ENCODE peak calls at places on chromosomes 6 and 20, in six cellular contexts. O is endothelial cell, H is cardiac fibroblast, R is lower lobe of right lung, X is neural crest cell, T is glutamatergic neuron. G is an unnamed sample.

GRCh38 chr6:167766986-167767714 is 59.6 kb upstream of the AFDN start:
- DNase-seq in O (no peak), H (no peak), R (no peak), X (no peak), T (no peak), G (no peak)

GRCh38 chr20:25486377-25486776 is 78.9 kb downstream of the GINS1 start:
- DNase-seq in O (no peak), H (peak), R (no peak), X (no peak), T (peak), G (no peak)

GRCh38 chr20:41509316-41509715 is 108.9 kb downstream of the CHD6 start:
- DNase-seq in O (no peak), H (no peak), R (no peak), X (no peak), T (no peak), G (no peak)

GRCh38 chr6:135085700-135086413 is 31.2 kb upstream of the HBS1L start:
- DNase-seq in O (no peak), H (no peak), R (no peak), X (no peak), T (no peak), G (no peak)

GRCh38 chr20:63118786-63119450 is 97.0 kb downstream of the YTHDF1 start:
- DNase-seq in O (no peak), H (no peak), R (peak), X (no peak), T (peak), G (no peak)

GRCh38 chr6:34386316-34387137 is 5.9 kb downstream of the NUDT3 start:
- DNase-seq in O (no peak), H (peak), R (no peak), X (no peak), T (no peak), G (no peak)

GRCh38 chr6:157656437-157657005 is 166.5 kb upstream of the SNX9 start:
- DNase-seq in O (no peak), H (no peak), R (no peak), X (no peak), T (no peak), G (no peak)

GRCh38 chr6:119128252-119128912 is 49.9 kb upstream of the FAM184A start:
- DNase-seq in O (no peak), H (peak), R (no peak), X (no peak), T (no peak), G (no peak)

GRCh38 chr6:134035823-134036296 is 16.6 kb downstream of the SLC2A12 start:
- DNase-seq in O (no peak), H (peak), R (no peak), X (no peak), T (no peak), G (no peak)

GRCh38 chr6:21340563-21340962 is 253.0 kb upstream of the SOX4 start:
- DNase-seq in O (no peak), H (peak), R (no peak), X (no peak), T (no peak), G (no peak)

GRCh38 chr20:53974785-53975555 is 95.4 kb downstream of the BCAS1 start:
- DNase-seq in O (no peak), H (no peak), R (no peak), X (no peak), T (no peak), G (no peak)

GRCh38 chr6:124466949-124467348 is 495.3 kb upstream of the RNF217 start:
- DNase-seq in O (no peak), H (no peak), R (no peak), X (no peak), T (no peak), G (no peak)

GRCh38 chr6:10215711-10216110 is 199.2 kb downstream of the TFAP2A start:
- DNase-seq in O (no peak), H (no peak), R (no peak), X (no peak), T (no peak), G (no peak)

GRCh38 chr6:13676551-13677156 is 35.0 kb downstream of the RANBP9 start:
- DNase-seq in O (no peak), H (no peak), R (no peak), X (no peak), T (no peak), G (no peak)

GRCh38 chr6:81105998-81106397 is 646.5 kb downstream of the TENT5A start:
- DNase-seq in O (no peak), H (no peak), R (no peak), X (no peak), T (no peak), G (no peak)

GRCh38 chr6:136282906-136283305 is 6.7 kb downstream of the BCLAF1 start:
- DNase-seq in O (no peak), H (no peak), R (no peak), X (no peak), T (no peak), G (no peak)

GRCh38 chr6:168247456-168248147 is 72.0 kb downstream of the DACT2 start:
- DNase-seq in O (no peak), H (no peak), R (no peak), X (no peak), T (peak), G (no peak)

GRCh38 chr20:49620364-49621240 is 52.7 kb upstream of the PTGIS start:
- DNase-seq in O (no peak), H (no peak), R (no peak), X (no peak), T (no peak), G (no peak)

GRCh38 chr20:20003088-20003954 is 13.8 kb upstream of the NAA20 start:
- DNase-seq in O (no peak), H (peak), R (no peak), X (no peak), T (no peak), G (no peak)

GRCh38 chr6:34227656-34228421 is 8.8 kb upstream of the HMGA1 start:
- DNase-seq in O (no peak), H (no peak), R (no peak), X (no peak), T (no peak), G (no peak)

GRCh38 chr6:153963352-153963751 is 75.7 kb upstream of the OPRM1 start:
- DNase-seq in O (no peak), H (no peak), R (no peak), X (no peak), T (no peak), G (no peak)

GRCh38 chr20:43514062-43514971 is 6.8 kb downstream of the L3MBTL1 start:
- DNase-seq in O (peak), H (peak), R (peak), X (peak), T (peak), G (peak)
- TF ChIP-seq CTCF in O (no peak), H (peak), R (peak), X (peak), T (no peak), G (peak)

GRCh38 chr6:33143113-33143760 is 49.0 kb downstream of the COL11A2 start:
- DNase-seq in O (no peak), H (no peak), R (no peak), X (no peak), T (no peak), G (no peak)
- TF ChIP-seq CTCF in O (peak), H (peak), R (no peak), X (peak), T (no peak), G (no peak)

GRCh38 chr20:24208652-24209051 is 220.1 kb upstream of the GGTLC1 start:
- DNase-seq in O (peak), H (no peak), R (no peak), X (no peak), T (peak), G (no peak)
- TF ChIP-seq CTCF in O (peak), H (no peak), R (no peak), X (peak), T (no peak), G (no peak)

DNA sequence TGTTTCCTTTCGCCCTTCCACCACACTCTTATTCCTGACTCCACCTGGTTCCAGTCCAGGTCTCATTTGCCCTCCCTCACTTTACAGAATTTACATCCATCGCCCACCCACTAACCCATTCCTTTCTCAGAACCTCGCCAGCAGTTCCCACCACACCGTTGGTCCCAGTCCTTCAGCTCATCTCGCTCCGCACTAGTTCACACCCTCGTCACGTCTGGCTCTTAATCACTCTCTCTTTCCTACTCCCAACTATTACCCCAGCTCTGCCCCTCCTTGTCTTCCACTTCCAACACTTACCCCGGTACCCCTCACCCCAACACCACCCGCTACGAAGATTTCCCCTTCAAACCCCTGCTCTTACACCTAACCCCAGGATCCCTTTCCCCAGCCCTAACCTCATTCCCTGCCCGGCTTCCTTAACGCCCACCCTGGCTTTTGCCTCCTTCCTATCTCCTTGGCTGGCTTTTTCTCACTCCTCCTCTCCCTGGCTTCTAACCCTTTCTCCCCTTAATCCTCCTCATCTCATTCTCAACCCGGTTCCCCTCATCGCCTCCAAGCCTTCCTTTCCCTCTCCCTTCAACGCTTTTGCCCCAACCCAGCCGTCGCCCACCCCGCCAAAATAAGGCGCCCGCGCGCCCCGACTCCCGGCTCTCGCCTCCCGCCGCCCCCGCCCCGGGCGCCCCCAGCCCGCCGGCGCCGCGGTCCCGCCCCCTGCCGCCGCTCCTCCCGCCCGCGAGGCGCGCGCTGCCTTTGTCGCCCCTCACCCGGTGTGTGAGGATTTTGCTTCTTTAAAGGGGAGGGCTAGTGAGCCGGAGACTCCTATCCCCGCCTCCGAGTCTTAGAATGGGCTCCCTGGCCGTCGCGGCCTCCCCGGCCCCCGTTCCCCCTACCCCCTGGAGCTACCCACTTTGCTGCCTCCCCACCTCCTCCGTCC is 542 bp downstream of the USP49 start:
- DNase-seq in O (peak), H (peak), R (no peak), X (peak), T (peak), G (peak)
- TF ChIP-seq CTCF in O (no peak), H (no peak), R (no peak), X (no peak), T (no peak), G (no peak)